ENCODE peak calls at places on chromosomes 11 and 22, in nine cellular contexts. H, X, B, E, G, Z, C, K and W are unnamed samples.

GRCh38 chr11:19995131-19995530 is 165.1 kb downstream of the DBX1 start:
- DNase-seq in H (no peak), X (peak), B (peak), E (no peak), G (no peak), Z (no peak), C (peak), K (peak), W (peak)

GRCh38 chr11:76371170-76371569 is 9.8 kb downstream of the THAP12 start:
- DNase-seq in H (no peak), X (peak), B (peak), E (no peak), G (no peak), Z (no peak), C (no peak), K (no peak), W (no peak)

GRCh38 chr11:10660323-10660722 is 33.2 kb downstream of the IRAG1 start:
- DNase-seq in H (no peak), X (no peak), B (no peak), E (no peak), G (no peak), Z (no peak), C (no peak), K (no peak), W (no peak)

GRCh38 chr11:76424379-76424778 is 20.4 kb upstream of the EMSY start:
- DNase-seq in H (no peak), X (no peak), B (no peak), E (no peak), G (no peak), Z (no peak), C (no peak), K (no peak), W (no peak)

GRCh38 chr11:134562941-134563471 is 151.0 kb upstream of the B3GAT1 start:
- DNase-seq in H (no peak), X (no peak), B (no peak), E (no peak), G (no peak), Z (no peak), C (no peak), K (no peak), W (no peak)

GRCh38 chr11:27277843-27278242 is 85.2 kb downstream of the CCDC34 start:
- DNase-seq in H (no peak), X (no peak), B (no peak), E (no peak), G (no peak), Z (no peak), C (no peak), K (no peak), W (no peak)

GRCh38 chr11:111063711-111064110 is 181.8 kb upstream of the POU2AF2 start:
- DNase-seq in H (no peak), X (peak), B (peak), E (no peak), G (no peak), Z (no peak), C (no peak), K (no peak), W (no peak)

GRCh38 chr22:18056161-18056666 is 21.6 kb upstream of the PEX26 start:
- DNase-seq in H (peak), X (no peak), B (peak), E (no peak), G (no peak), Z (no peak), C (no peak), K (no peak), W (peak)

GRCh38 chr11:120432056-120433018 is 79.2 kb upstream of the GRIK4 start:
- DNase-seq in H (no peak), X (peak), B (peak), E (no peak), G (no peak), Z (no peak), C (peak), K (no peak), W (peak)

GRCh38 chr11:81089242-81089641 is 1644.4 kb downstream of the FAM181B start:
- DNase-seq in H (no peak), X (no peak), B (no peak), E (no peak), G (no peak), Z (no peak), C (no peak), K (no peak), W (no peak)

GRCh38 chr11:70742553-70743291 is 344.4 kb downstream of the CTTN start:
- DNase-seq in H (no peak), X (peak), B (no peak), E (no peak), G (peak), Z (no peak), C (no peak), K (no peak), W (no peak)

GRCh38 chr11:100788561-100788960 is 101.5 kb downstream of the ARHGAP42 start:
- DNase-seq in H (no peak), X (no peak), B (no peak), E (no peak), G (no peak), Z (no peak), C (no peak), K (no peak), W (no peak)

GRCh38 chr11:67213251-67213650 is 53.0 kb upstream of the GRK2 start:
- DNase-seq in H (no peak), X (no peak), B (no peak), E (peak), G (no peak), Z (no peak), C (no peak), K (no peak), W (no peak)

GRCh38 chr22:27240298-27240885 is 561.2 kb downstream of the MN1 start:
- DNase-seq in H (no peak), X (no peak), B (no peak), E (no peak), G (no peak), Z (no peak), C (no peak), K (no peak), W (no peak)

GRCh38 chr11:63869171-63869591 is 30.3 kb downstream of the MARK2 start:
- DNase-seq in H (no peak), X (no peak), B (peak), E (no peak), G (no peak), Z (no peak), C (no peak), K (no peak), W (no peak)

GRCh38 chr11:118406599-118407166 is 5.3 kb downstream of the ATP5MG start:
- DNase-seq in H (no peak), X (peak), B (no peak), E (no peak), G (no peak), Z (no peak), C (no peak), K (no peak), W (no peak)

GRCh38 chr11:41113160-41113559 is 346.3 kb downstream of the LRRC4C start:
- DNase-seq in H (no peak), X (no peak), B (no peak), E (no peak), G (no peak), Z (no peak), C (no peak), K (no peak), W (no peak)

GRCh38 chr22:49380095-49380827 is 447.4 kb downstream of the BRD1 start:
- DNase-seq in H (no peak), X (no peak), B (no peak), E (no peak), G (no peak), Z (no peak), C (no peak), K (no peak), W (no peak)

GRCh38 chr11:34790620-34791019 is 125.6 kb downstream of the APIP start:
- DNase-seq in H (no peak), X (no peak), B (peak), E (no peak), G (no peak), Z (no peak), C (no peak), K (no peak), W (no peak)

GRCh38 chr11:20042025-20042639 is 118.1 kb downstream of the DBX1 start:
- DNase-seq in H (no peak), X (no peak), B (peak), E (no peak), G (no peak), Z (no peak), C (no peak), K (no peak), W (no peak)

GRCh38 chr11:21894492-21894891 is 298.4 kb upstream of the ANO5 start:
- DNase-seq in H (no peak), X (no peak), B (no peak), E (no peak), G (no peak), Z (no peak), C (no peak), K (no peak), W (no peak)

GRCh38 chr11:63572026-63572688 is 9.0 kb upstream of the PLAAT2 start:
- DNase-seq in H (no peak), X (no peak), B (no peak), E (no peak), G (no peak), Z (no peak), C (no peak), K (no peak), W (no peak)

GRCh38 chr22:23847991-23848864 is 9.4 kb upstream of the DERL3 start:
- DNase-seq in H (no peak), X (no peak), B (no peak), E (no peak), G (no peak), Z (no peak), C (no peak), K (peak), W (no peak)

GRCh38 chr11:34002420-34002819 is 49.1 kb upstream of the CAPRIN1 start:
- DNase-seq in H (no peak), X (no peak), B (peak), E (no peak), G (no peak), Z (no peak), C (no peak), K (no peak), W (no peak)

GRCh38 chr22:48053973-48054372 is 1291.5 kb downstream of the TBC1D22A start:
- DNase-seq in H (no peak), X (no peak), B (no peak), E (no peak), G (no peak), Z (no peak), C (no peak), K (no peak), W (no peak)

GRCh38 chr11:64553554-64554201 is 37.3 kb upstream of the SLC22A12 start:
- DNase-seq in H (peak), X (peak), B (peak), E (peak), G (no peak), Z (peak), C (peak), K (peak), W (peak)

GRCh38 chr11:128342511-128343133 is 244.7 kb downstream of the ETS1 start:
- DNase-seq in H (peak), X (peak), B (peak), E (peak), G (no peak), Z (no peak), C (no peak), K (peak), W (peak)

GRCh38 chr11:69943506-69943905 is 124.3 kb upstream of the FGF3 start:
- DNase-seq in H (peak), X (no peak), B (no peak), E (no peak), G (no peak), Z (no peak), C (no peak), K (peak), W (no peak)

GRCh38 chr22:50505276-50505775 is 2.2 kb downstream of the LMF2 start:
- DNase-seq in H (no peak), X (no peak), B (no peak), E (no peak), G (no peak), Z (no peak), C (no peak), K (no peak), W (no peak)

GRCh38 chr11:18065572-18065971 is 19.5 kb upstream of the TPH1 start:
- DNase-seq in H (no peak), X (no peak), B (no peak), E (no peak), G (no peak), Z (no peak), C (no peak), K (no peak), W (no peak)

GRCh38 chr11:88354909-88355308 is 17.4 kb upstream of the CTSC start:
- DNase-seq in H (no peak), X (no peak), B (no peak), E (no peak), G (no peak), Z (no peak), C (no peak), K (no peak), W (no peak)

GRCh38 chr22:49968831-49969661 is 8.5 kb downstream of the PIM3 start:
- DNase-seq in H (peak), X (no peak), B (no peak), E (no peak), G (no peak), Z (peak), C (peak), K (peak), W (peak)

GRCh38 chr11:100719809-100720221 is 32.7 kb downstream of the ARHGAP42 start:
- DNase-seq in H (peak), X (peak), B (peak), E (no peak), G (no peak), Z (peak), C (peak), K (peak), W (peak)

GRCh38 chr11:95243658-95244057 is 12.7 kb upstream of the SESN3 start:
- DNase-seq in H (no peak), X (no peak), B (no peak), E (no peak), G (no peak), Z (no peak), C (no peak), K (no peak), W (no peak)

GRCh38 chr11:12757416-12757815 is 83.2 kb downstream of the TEAD1 start:
- DNase-seq in H (no peak), X (peak), B (no peak), E (no peak), G (no peak), Z (no peak), C (no peak), K (no peak), W (no peak)

GRCh38 chr11:115527534-115528125 is 23.4 kb upstream of the CADM1 start:
- DNase-seq in H (no peak), X (no peak), B (no peak), E (no peak), G (no peak), Z (no peak), C (no peak), K (no peak), W (no peak)

GRCh38 chr11:105911454-105911853 is 110.6 kb downstream of the MSANTD4 start:
- DNase-seq in H (no peak), X (no peak), B (no peak), E (no peak), G (no peak), Z (no peak), C (no peak), K (no peak), W (no peak)

GRCh38 chr11:134677338-134677948 is 265.4 kb upstream of the B3GAT1 start:
- DNase-seq in H (no peak), X (no peak), B (no peak), E (no peak), G (no peak), Z (no peak), C (no peak), K (no peak), W (no peak)

GRCh38 chr11:118532852-118533768 is 2.1 kb downstream of the TMEM25 start:
- DNase-seq in H (no peak), X (no peak), B (no peak), E (no peak), G (no peak), Z (no peak), C (no peak), K (no peak), W (no peak)

DNA sequence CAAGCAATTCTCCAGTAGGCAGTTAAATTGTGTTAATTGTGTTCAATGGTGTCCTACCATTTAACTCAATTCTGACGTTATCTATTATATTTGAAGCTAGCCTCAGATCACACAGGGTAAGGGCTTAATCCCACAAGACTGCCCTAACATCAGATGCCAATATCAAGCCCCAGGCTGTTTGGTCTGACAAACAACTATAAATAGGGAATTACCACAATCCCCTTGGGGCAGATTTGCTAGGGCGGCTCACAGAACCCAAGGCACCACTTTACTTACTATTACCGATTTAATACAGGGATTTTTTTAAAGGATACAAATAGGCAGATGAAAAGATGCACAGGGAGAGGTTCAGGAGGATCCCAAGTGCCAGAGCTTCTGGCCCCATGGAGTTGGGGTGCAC is 678.4 kb downstream of the OPCML start:
- DNase-seq in H (no peak), X (no peak), B (no peak), E (no peak), G (no peak), Z (no peak), C (no peak), K (no peak), W (no peak)
- H3K27ac ChIP-seq in H (no peak), X (no peak), B (no peak), E (no peak), G (no peak), Z (no peak), C (no peak), K (no peak), W (no peak)

GRCh38 chr22:30838111-30838510 is 130.5 kb downstream of the MORC2 start:
- DNase-seq in H (no peak), X (peak), B (peak), E (no peak), G (no peak), Z (no peak), C (no peak), K (no peak), W (no peak)
- H3K27ac ChIP-seq in H (no peak), X (no peak), B (peak), E (no peak), G (no peak), Z (no peak), C (no peak), K (no peak), W (no peak)

GRCh38 chr11:124944565-124944964 is 8.7 kb upstream of the HEPACAM start:
- DNase-seq in H (no peak), X (no peak), B (no peak), E (no peak), G (no peak), Z (no peak), C (no peak), K (no peak), W (no peak)
- H3K27ac ChIP-seq in H (no peak), X (no peak), B (no peak), E (no peak), G (no peak), Z (no peak), C (no peak), K (no peak), W (no peak)

DNA sequence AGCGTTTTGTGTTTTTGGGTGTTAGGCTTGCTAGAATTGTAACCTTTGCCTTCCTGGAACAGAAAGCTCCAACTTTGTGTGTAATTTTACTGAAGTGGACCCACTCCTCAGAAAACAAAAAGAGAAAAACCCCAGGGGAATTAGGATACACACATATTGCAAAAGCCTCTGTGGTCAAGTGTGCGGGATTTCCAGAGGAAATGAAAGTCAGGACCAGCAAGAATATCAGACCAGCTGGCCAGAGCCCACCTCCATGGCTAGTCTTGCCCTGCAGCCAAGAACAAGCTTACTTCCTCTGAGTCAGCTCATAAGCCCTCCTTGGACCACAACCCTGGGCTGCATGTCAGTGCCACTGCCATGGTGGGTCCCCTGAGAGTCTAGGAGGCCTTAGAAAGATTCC is 37.0 kb upstream of the FTH1 start:
- DNase-seq in H (peak), X (peak), B (peak), E (no peak), G (no peak), Z (no peak), C (peak), K (peak), W (no peak)
- H3K27ac ChIP-seq in H (no peak), X (no peak), B (no peak), E (no peak), G (no peak), Z (no peak), C (peak), K (no peak), W (no peak)

GRCh38 chr11:32529994-32530588 is 53.5 kb upstream of the EIF3M start:
- DNase-seq in H (no peak), X (no peak), B (no peak), E (no peak), G (no peak), Z (no peak), C (no peak), K (no peak), W (no peak)

GRCh38 chr11:32526715-32527114 is 56.9 kb upstream of the EIF3M start:
- DNase-seq in H (no peak), X (peak), B (no peak), E (no peak), G (no peak), Z (no peak), C (no peak), K (no peak), W (no peak)

GRCh38 chr11:32527776-32528175 is 55.9 kb upstream of the EIF3M start:
- DNase-seq in H (no peak), X (no peak), B (no peak), E (no peak), G (no peak), Z (peak), C (no peak), K (no peak), W (no peak)

GRCh38 chr11:32531528-32531927 is 52.1 kb upstream of the EIF3M start:
- DNase-seq in H (no peak), X (peak), B (peak), E (no peak), G (no peak), Z (no peak), C (no peak), K (no peak), W (no peak)

DNA sequence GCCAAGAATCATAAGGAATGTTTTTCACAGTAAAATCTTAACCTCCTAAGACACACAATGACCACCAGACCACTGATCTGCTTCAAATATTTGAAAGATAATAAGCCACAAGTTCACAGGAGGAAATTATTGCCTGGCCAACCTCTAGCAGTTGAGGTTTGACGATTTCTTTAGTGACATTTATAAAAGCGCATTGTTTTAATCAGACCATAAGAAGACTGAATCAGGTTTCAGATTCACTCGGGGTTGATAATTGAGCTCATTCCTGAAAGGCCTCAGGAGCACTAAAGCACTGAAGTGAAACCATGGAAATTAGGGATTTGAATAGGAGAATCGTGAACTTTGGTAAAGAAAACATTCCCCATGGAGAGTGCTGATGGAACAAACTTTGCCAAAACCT is 56.4 kb upstream of the EIF3M start:
- DNase-seq in H (no peak), X (peak), B (no peak), E (no peak), G (no peak), Z (no peak), C (no peak), K (no peak), W (no peak)
- H3K27ac ChIP-seq in H (no peak), X (no peak), B (no peak), E (no peak), G (no peak), Z (no peak), C (no peak), K (no peak), W (no peak)

DNA sequence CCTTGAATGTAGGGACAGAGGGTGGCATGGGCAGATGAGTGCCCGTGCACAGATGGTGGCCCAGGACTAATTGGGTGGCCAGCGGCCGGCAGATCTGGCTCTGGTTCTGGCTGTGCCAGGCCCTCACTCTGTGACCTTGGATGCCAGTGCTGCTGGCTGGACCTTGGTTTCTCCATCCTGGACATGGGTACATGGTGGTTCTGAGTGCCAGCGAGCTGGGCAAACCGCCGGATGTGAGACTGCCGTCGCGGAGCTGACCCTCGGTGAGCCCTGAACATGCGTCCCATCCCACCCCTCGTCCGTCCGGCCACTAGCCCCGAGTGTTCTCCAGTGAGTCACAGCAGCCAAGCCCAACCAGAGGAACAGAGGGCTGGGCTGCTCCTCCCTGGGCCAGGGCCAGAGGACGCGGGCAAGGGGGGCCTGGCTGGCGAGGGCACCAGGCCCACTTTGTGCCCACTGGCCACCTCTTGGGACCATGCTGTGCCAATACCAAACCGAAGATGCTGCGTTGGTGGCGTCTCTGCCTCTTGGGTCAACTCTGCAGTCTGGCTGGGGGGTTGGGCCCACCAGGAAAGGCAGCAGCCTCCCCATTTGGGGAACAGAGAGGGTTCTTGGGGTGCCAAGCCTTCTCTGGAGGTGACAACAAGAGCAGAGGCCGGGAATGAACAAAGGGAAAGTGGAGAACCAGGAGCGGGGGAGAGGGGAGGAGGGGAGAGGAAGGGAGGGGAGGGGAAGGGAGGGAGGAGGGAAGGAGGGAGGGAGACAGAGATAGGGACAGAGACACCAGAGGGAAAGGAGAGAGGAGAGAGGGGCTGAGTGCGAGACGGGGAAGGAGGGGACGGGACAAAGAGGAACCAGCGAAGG is 10.7 kb downstream of the LSP1 start:
- DNase-seq in H (peak), X (peak), B (peak), E (no peak), G (no peak), Z (peak), C (peak), K (peak), W (peak)
- H3K27ac ChIP-seq in H (peak), X (no peak), B (no peak), E (peak), G (no peak), Z (peak), C (peak), K (peak), W (peak)